ENCODE peak calls at places on chromosomes 11 and 22, in ten cellular contexts. One of them, this sample, is unnamed.

GRCh38 chr11:134504146-134504905 is 92.3 kb upstream of the B3GAT1 start:
- DNase-seq in DND-41: no peak
- DNase-seq in choroid plexus epithelial cell: no peak
- DNase-seq in fibroblast of pulmonary artery: no peak
- DNase-seq in cardiac muscle cell: no peak
- DNase-seq in brain microvascular endothelial cell: no peak
- DNase-seq in uterus: no peak
- DNase-seq in AG04450: no peak
- DNase-seq in GM23248: no peak
- DNase-seq in AG10803: no peak
- DNase-seq in this sample: no peak

GRCh38 chr11:73889019-73889418 is 12.2 kb downstream of the PAAF1 start:
- DNase-seq in brain microvascular endothelial cell: no peak
- DNase-seq in uterus: no peak
- DNase-seq in cardiac muscle cell: no peak
- DNase-seq in fibroblast of pulmonary artery: peak
- DNase-seq in AG10803: peak
- DNase-seq in DND-41: no peak
- DNase-seq in choroid plexus epithelial cell: no peak
- DNase-seq in GM23248: peak
- DNase-seq in AG04450: no peak
- DNase-seq in this sample: no peak

GRCh38 chr11:123822022-123822421 is 15.9 kb upstream of the OR6M1 start:
- DNase-seq in uterus: no peak
- DNase-seq in DND-41: peak
- DNase-seq in GM23248: no peak
- DNase-seq in brain microvascular endothelial cell: no peak
- DNase-seq in choroid plexus epithelial cell: no peak
- DNase-seq in fibroblast of pulmonary artery: peak
- DNase-seq in cardiac muscle cell: no peak
- DNase-seq in AG10803: no peak
- DNase-seq in AG04450: no peak
- DNase-seq in this sample: no peak

GRCh38 chr11:131495417-131495816 is 125.0 kb downstream of the NTM start:
- DNase-seq in fibroblast of pulmonary artery: no peak
- DNase-seq in AG04450: no peak
- DNase-seq in uterus: no peak
- DNase-seq in DND-41: no peak
- DNase-seq in cardiac muscle cell: no peak
- DNase-seq in choroid plexus epithelial cell: no peak
- DNase-seq in brain microvascular endothelial cell: no peak
- DNase-seq in GM23248: no peak
- DNase-seq in AG10803: no peak
- DNase-seq in this sample: no peak

GRCh38 chr22:19228174-19228573 is 49.6 kb upstream of the SLC25A1 start:
- DNase-seq in GM23248: no peak
- DNase-seq in choroid plexus epithelial cell: no peak
- DNase-seq in DND-41: no peak
- DNase-seq in fibroblast of pulmonary artery: no peak
- DNase-seq in cardiac muscle cell: no peak
- DNase-seq in AG04450: no peak
- DNase-seq in uterus: no peak
- DNase-seq in brain microvascular endothelial cell: no peak
- DNase-seq in AG10803: no peak
- DNase-seq in this sample: no peak

GRCh38 chr11:102168483-102168882 is 58.2 kb downstream of the YAP1 start:
- DNase-seq in DND-41: no peak
- DNase-seq in brain microvascular endothelial cell: no peak
- DNase-seq in choroid plexus epithelial cell: peak
- DNase-seq in cardiac muscle cell: no peak
- DNase-seq in GM23248: no peak
- DNase-seq in uterus: no peak
- DNase-seq in fibroblast of pulmonary artery: no peak
- DNase-seq in AG04450: no peak
- DNase-seq in AG10803: peak
- DNase-seq in this sample: no peak

GRCh38 chr11:62835336-62835735 is 2.7 kb upstream of the TEX54 start:
- DNase-seq in uterus: no peak
- DNase-seq in brain microvascular endothelial cell: no peak
- DNase-seq in DND-41: no peak
- DNase-seq in choroid plexus epithelial cell: no peak
- DNase-seq in AG04450: no peak
- DNase-seq in AG10803: no peak
- DNase-seq in cardiac muscle cell: no peak
- DNase-seq in GM23248: no peak
- DNase-seq in fibroblast of pulmonary artery: no peak
- DNase-seq in this sample: no peak

GRCh38 chr11:4087551-4087950 is 7.0 kb upstream of the RRM1 start:
- DNase-seq in cardiac muscle cell: no peak
- DNase-seq in brain microvascular endothelial cell: no peak
- DNase-seq in AG10803: peak
- DNase-seq in choroid plexus epithelial cell: peak
- DNase-seq in GM23248: peak
- DNase-seq in AG04450: no peak
- DNase-seq in fibroblast of pulmonary artery: no peak
- DNase-seq in DND-41: no peak
- DNase-seq in uterus: no peak
- DNase-seq in this sample: no peak

GRCh38 chr22:45217806-45218205 is 22.9 kb downstream of the KIAA0930 start:
- DNase-seq in uterus: no peak
- DNase-seq in AG04450: no peak
- DNase-seq in choroid plexus epithelial cell: no peak
- DNase-seq in brain microvascular endothelial cell: no peak
- DNase-seq in GM23248: no peak
- DNase-seq in DND-41: no peak
- DNase-seq in cardiac muscle cell: no peak
- DNase-seq in fibroblast of pulmonary artery: no peak
- DNase-seq in AG10803: no peak
- DNase-seq in this sample: no peak

GRCh38 chr11:76600124-76600655 is 70.4 kb downstream of the LRRC32 start:
- DNase-seq in AG10803: no peak
- DNase-seq in DND-41: no peak
- DNase-seq in uterus: no peak
- DNase-seq in brain microvascular endothelial cell: no peak
- DNase-seq in cardiac muscle cell: no peak
- DNase-seq in AG04450: no peak
- DNase-seq in choroid plexus epithelial cell: no peak
- DNase-seq in GM23248: no peak
- DNase-seq in fibroblast of pulmonary artery: no peak
- DNase-seq in this sample: no peak

GRCh38 chr11:2700415-2701211 is 819 bp upstream of the KCNQ1OT1 start:
- DNase-seq in AG10803: peak
- DNase-seq in uterus: peak
- DNase-seq in fibroblast of pulmonary artery: no peak
- DNase-seq in GM23248: peak
- DNase-seq in cardiac muscle cell: peak
- DNase-seq in DND-41: peak
- DNase-seq in brain microvascular endothelial cell: no peak
- DNase-seq in AG04450: no peak
- DNase-seq in choroid plexus epithelial cell: no peak
- DNase-seq in this sample: no peak

GRCh38 chr11:85762226-85762625 is 48.7 kb downstream of the SYTL2 start:
- DNase-seq in GM23248: peak
- DNase-seq in fibroblast of pulmonary artery: no peak
- DNase-seq in brain microvascular endothelial cell: no peak
- DNase-seq in AG04450: no peak
- DNase-seq in uterus: no peak
- DNase-seq in cardiac muscle cell: no peak
- DNase-seq in DND-41: no peak
- DNase-seq in AG10803: no peak
- DNase-seq in choroid plexus epithelial cell: no peak
- DNase-seq in this sample: no peak

GRCh38 chr22:31085493-31085824 is 4.3 kb downstream of the SMTN start:
- DNase-seq in AG10803: no peak
- DNase-seq in DND-41: no peak
- DNase-seq in fibroblast of pulmonary artery: peak
- DNase-seq in AG04450: no peak
- DNase-seq in GM23248: peak
- DNase-seq in brain microvascular endothelial cell: no peak
- DNase-seq in cardiac muscle cell: no peak
- DNase-seq in choroid plexus epithelial cell: no peak
- DNase-seq in uterus: peak
- DNase-seq in this sample: no peak

GRCh38 chr11:23311986-23312940 is 452.0 kb upstream of the CCDC179 start:
- DNase-seq in fibroblast of pulmonary artery: peak
- DNase-seq in AG04450: no peak
- DNase-seq in uterus: no peak
- DNase-seq in AG10803: peak
- DNase-seq in GM23248: peak
- DNase-seq in brain microvascular endothelial cell: peak
- DNase-seq in choroid plexus epithelial cell: peak
- DNase-seq in cardiac muscle cell: peak
- DNase-seq in DND-41: no peak
- DNase-seq in this sample: no peak

GRCh38 chr11:69123593-69124545 is 31.9 kb upstream of the SMIM38 start:
- DNase-seq in fibroblast of pulmonary artery: no peak
- DNase-seq in uterus: no peak
- DNase-seq in cardiac muscle cell: no peak
- DNase-seq in AG10803: no peak
- DNase-seq in choroid plexus epithelial cell: no peak
- DNase-seq in brain microvascular endothelial cell: no peak
- DNase-seq in AG04450: no peak
- DNase-seq in DND-41: no peak
- DNase-seq in GM23248: no peak
- DNase-seq in this sample: no peak
- H3K4me3 ChIP-seq in fibroblast of pulmonary artery: no peak
- H3K4me3 ChIP-seq in uterus: no peak
- H3K4me3 ChIP-seq in cardiac muscle cell: no peak
- H3K4me3 ChIP-seq in AG10803: no peak
- H3K4me3 ChIP-seq in choroid plexus epithelial cell: no peak
- H3K4me3 ChIP-seq in brain microvascular endothelial cell: no peak
- H3K4me3 ChIP-seq in AG04450: no peak
- H3K4me3 ChIP-seq in DND-41: no peak
- H3K4me3 ChIP-seq in GM23248: no peak
- H3K4me3 ChIP-seq in this sample: no peak

GRCh38 chr11:121453589-121454299 is 977 bp upstream of the SORL1-AS1 start:
- DNase-seq in DND-41: no peak
- DNase-seq in uterus: no peak
- DNase-seq in cardiac muscle cell: no peak
- DNase-seq in brain microvascular endothelial cell: no peak
- DNase-seq in fibroblast of pulmonary artery: no peak
- DNase-seq in choroid plexus epithelial cell: no peak
- DNase-seq in AG04450: no peak
- DNase-seq in GM23248: no peak
- DNase-seq in AG10803: no peak
- DNase-seq in this sample: no peak
- H3K4me3 ChIP-seq in DND-41: peak
- H3K4me3 ChIP-seq in uterus: no peak
- H3K4me3 ChIP-seq in cardiac muscle cell: no peak
- H3K4me3 ChIP-seq in brain microvascular endothelial cell: no peak
- H3K4me3 ChIP-seq in fibroblast of pulmonary artery: no peak
- H3K4me3 ChIP-seq in choroid plexus epithelial cell: no peak
- H3K4me3 ChIP-seq in AG04450: no peak
- H3K4me3 ChIP-seq in GM23248: no peak
- H3K4me3 ChIP-seq in AG10803: no peak
- H3K4me3 ChIP-seq in this sample: no peak

GRCh38 chr11:117096140-117096972 is 1.9 kb downstream of the SIK3 start:
- DNase-seq in brain microvascular endothelial cell: no peak
- DNase-seq in choroid plexus epithelial cell: peak
- DNase-seq in DND-41: peak
- DNase-seq in fibroblast of pulmonary artery: no peak
- DNase-seq in GM23248: peak
- DNase-seq in uterus: no peak
- DNase-seq in cardiac muscle cell: peak
- DNase-seq in AG10803: no peak
- DNase-seq in AG04450: no peak
- DNase-seq in this sample: peak
- H3K4me3 ChIP-seq in brain microvascular endothelial cell: no peak
- H3K4me3 ChIP-seq in choroid plexus epithelial cell: peak
- H3K4me3 ChIP-seq in DND-41: peak
- H3K4me3 ChIP-seq in fibroblast of pulmonary artery: peak
- H3K4me3 ChIP-seq in GM23248: peak
- H3K4me3 ChIP-seq in uterus: peak
- H3K4me3 ChIP-seq in cardiac muscle cell: peak
- H3K4me3 ChIP-seq in AG10803: peak
- H3K4me3 ChIP-seq in AG04450: peak
- H3K4me3 ChIP-seq in this sample: peak

GRCh38 chr11:95231881-95232605 is 1.0 kb upstream of the SESN3 start:
- DNase-seq in DND-41: no peak
- DNase-seq in GM23248: peak
- DNase-seq in fibroblast of pulmonary artery: peak
- DNase-seq in brain microvascular endothelial cell: peak
- DNase-seq in AG10803: peak
- DNase-seq in cardiac muscle cell: peak
- DNase-seq in uterus: peak
- DNase-seq in choroid plexus epithelial cell: peak
- DNase-seq in AG04450: no peak
- DNase-seq in this sample: no peak
- H3K4me3 ChIP-seq in DND-41: peak
- H3K4me3 ChIP-seq in GM23248: peak
- H3K4me3 ChIP-seq in fibroblast of pulmonary artery: peak
- H3K4me3 ChIP-seq in brain microvascular endothelial cell: peak
- H3K4me3 ChIP-seq in AG10803: peak
- H3K4me3 ChIP-seq in cardiac muscle cell: peak
- H3K4me3 ChIP-seq in uterus: peak
- H3K4me3 ChIP-seq in choroid plexus epithelial cell: peak
- H3K4me3 ChIP-seq in AG04450: peak
- H3K4me3 ChIP-seq in this sample: peak

This sample was measured in Jurkat, Clone E6-1.